ENCODE peak calls at places on chromosomes 12 and 14, in ten cellular contexts. Z is AG04449, S is astrocyte of the spinal cord, T is GM13977, D is breast epithelium, G is cardiac muscle cell, C is AG09319, B is uterus, K is nephron progenitor cell, H is suprapubic skin. V is an unnamed sample.

GRCh38 chr14:100118377-100119011 is 41.0 kb downstream of the DEGS2 start:
- DNase-seq in Z (no peak), S (no peak), T (no peak), D (no peak), G (no peak), C (no peak), B (no peak), K (no peak), H (no peak), V (no peak)

GRCh38 chr12:31773223-31773750 is 44.5 kb upstream of the AMN1 start:
- DNase-seq in Z (no peak), S (no peak), T (no peak), D (no peak), G (peak), C (no peak), B (peak), K (peak), H (no peak), V (no peak)

GRCh38 chr14:92701826-92702225 is 46.6 kb downstream of the LGMN start:
- DNase-seq in Z (no peak), S (no peak), T (no peak), D (no peak), G (no peak), C (no peak), B (no peak), K (no peak), H (no peak), V (no peak)

GRCh38 chr12:57844725-57845477 is 1.6 kb downstream of the CTDSP2 start:
- DNase-seq in Z (no peak), S (peak), T (peak), D (peak), G (peak), C (peak), B (peak), K (peak), H (peak), V (no peak)

GRCh38 chr12:19031032-19031431 is 98.5 kb upstream of the PLEKHA5 start:
- DNase-seq in Z (peak), S (peak), T (no peak), D (no peak), G (no peak), C (peak), B (no peak), K (no peak), H (no peak), V (no peak)

GRCh38 chr14:93086441-93087055 is 29.2 kb downstream of the ITPK1 start:
- DNase-seq in Z (no peak), S (no peak), T (peak), D (no peak), G (no peak), C (no peak), B (no peak), K (no peak), H (no peak), V (no peak)

GRCh38 chr14:57533214-57533613 is 39.6 kb upstream of the CCDC198 start:
- DNase-seq in Z (no peak), S (peak), T (peak), D (no peak), G (no peak), C (no peak), B (no peak), K (no peak), H (no peak), V (no peak)

GRCh38 chr12:68397566-68398158 is 65.5 kb upstream of the MDM1 start:
- DNase-seq in Z (no peak), S (no peak), T (no peak), D (no peak), G (no peak), C (no peak), B (no peak), K (no peak), H (no peak), V (no peak)

GRCh38 chr12:42213023-42213422 is 25.0 kb downstream of the YAF2 start:
- DNase-seq in Z (no peak), S (peak), T (no peak), D (no peak), G (peak), C (no peak), B (no peak), K (no peak), H (no peak), V (no peak)

GRCh38 chr12:25264862-25265261 is 14.1 kb upstream of the KRAS start:
- DNase-seq in Z (no peak), S (no peak), T (no peak), D (no peak), G (no peak), C (no peak), B (no peak), K (no peak), H (no peak), V (no peak)

GRCh38 chr14:36946872-36947271 is 225.5 kb downstream of the SLC25A21 start:
- DNase-seq in Z (no peak), S (no peak), T (no peak), D (no peak), G (no peak), C (no peak), B (no peak), K (no peak), H (no peak), V (no peak)

GRCh38 chr14:105026033-105026785 is 5.3 kb upstream of the CDCA4 start:
- DNase-seq in Z (no peak), S (peak), T (peak), D (no peak), G (no peak), C (no peak), B (no peak), K (no peak), H (no peak), V (no peak)

GRCh38 chr12:1436996-1437395 is 157.4 kb downstream of the FBXL14 start:
- DNase-seq in Z (no peak), S (no peak), T (no peak), D (no peak), G (peak), C (no peak), B (no peak), K (no peak), H (no peak), V (no peak)

GRCh38 chr14:93035917-93036651 is 79.6 kb downstream of the ITPK1 start:
- DNase-seq in Z (no peak), S (peak), T (no peak), D (no peak), G (peak), C (no peak), B (peak), K (peak), H (no peak), V (no peak)

GRCh38 chr12:59115526-59115925 is 195.2 kb upstream of the LRIG3 start:
- DNase-seq in Z (no peak), S (no peak), T (no peak), D (no peak), G (no peak), C (peak), B (no peak), K (no peak), H (no peak), V (no peak)

GRCh38 chr14:37655418-37655817 is 60.0 kb downstream of the TTC6 start:
- DNase-seq in Z (no peak), S (peak), T (no peak), D (no peak), G (no peak), C (no peak), B (no peak), K (no peak), H (no peak), V (no peak)

GRCh38 chr14:105891631-105892452 is 365.5 kb downstream of the TMEM121 start:
- DNase-seq in Z (no peak), S (no peak), T (no peak), D (peak), G (no peak), C (no peak), B (peak), K (no peak), H (peak), V (peak)

GRCh38 chr14:50318031-50318626 is 6.0 kb downstream of the DMAC2L start:
- DNase-seq in Z (no peak), S (peak), T (no peak), D (no peak), G (peak), C (no peak), B (no peak), K (no peak), H (no peak), V (no peak)

GRCh38 chr14:99604766-99605298 is 825 bp upstream of the CCDC85C start:
- DNase-seq in Z (no peak), S (peak), T (peak), D (no peak), G (peak), C (no peak), B (peak), K (peak), H (no peak), V (no peak)

GRCh38 chr12:93979189-93979588 is 169.2 kb upstream of the PLXNC1 start:
- DNase-seq in Z (no peak), S (peak), T (peak), D (no peak), G (peak), C (no peak), B (no peak), K (no peak), H (no peak), V (no peak)

GRCh38 chr14:61379639-61380184 is 58.3 kb downstream of the PRKCH start:
- DNase-seq in Z (no peak), S (no peak), T (no peak), D (no peak), G (no peak), C (no peak), B (no peak), K (no peak), H (no peak), V (no peak)

GRCh38 chr12:120276734-120277133 is 11.2 kb upstream of the PXN start:
- DNase-seq in Z (no peak), S (no peak), T (no peak), D (no peak), G (no peak), C (no peak), B (no peak), K (no peak), H (no peak), V (no peak)

GRCh38 chr12:104768033-104768432 is 190.1 kb downstream of the SLC41A2 start:
- DNase-seq in Z (no peak), S (no peak), T (no peak), D (no peak), G (no peak), C (no peak), B (no peak), K (no peak), H (no peak), V (no peak)

GRCh38 chr12:16228067-16228466 is 49.4 kb downstream of the SLC15A5 start:
- DNase-seq in Z (no peak), S (no peak), T (peak), D (no peak), G (no peak), C (no peak), B (no peak), K (no peak), H (no peak), V (no peak)

GRCh38 chr14:69921052-69921451 is 41.8 kb downstream of the SMOC1 start:
- DNase-seq in Z (no peak), S (peak), T (no peak), D (no peak), G (no peak), C (no peak), B (no peak), K (no peak), H (no peak), V (no peak)

GRCh38 chr12:51156366-51156765 is 16.6 kb downstream of the TFCP2 start:
- DNase-seq in Z (no peak), S (no peak), T (no peak), D (no peak), G (no peak), C (no peak), B (no peak), K (no peak), H (no peak), V (no peak)

GRCh38 chr14:104955396-104955770 is 22.8 kb downstream of the AHNAK2 start:
- DNase-seq in Z (no peak), S (no peak), T (no peak), D (no peak), G (no peak), C (no peak), B (no peak), K (no peak), H (no peak), V (no peak)

GRCh38 chr12:17954788-17955187 is 135.2 kb downstream of the RERGL start:
- DNase-seq in Z (no peak), S (no peak), T (no peak), D (no peak), G (no peak), C (no peak), B (no peak), K (no peak), H (no peak), V (no peak)

GRCh38 chr12:105993766-105994165 is 145.0 kb downstream of the NUAK1 start:
- DNase-seq in Z (no peak), S (no peak), T (no peak), D (no peak), G (no peak), C (no peak), B (no peak), K (no peak), H (no peak), V (no peak)

GRCh38 chr12:120388711-120389431 is 19.9 kb upstream of the MSI1 start:
- DNase-seq in Z (no peak), S (no peak), T (no peak), D (no peak), G (peak), C (no peak), B (no peak), K (peak), H (no peak), V (no peak)

GRCh38 chr14:34023824-34024767 is 73.2 kb upstream of the EGLN3 start:
- DNase-seq in Z (no peak), S (no peak), T (no peak), D (no peak), G (peak), C (no peak), B (no peak), K (no peak), H (no peak), V (no peak)

GRCh38 chr12:80262372-80263170 is 163.2 kb downstream of the OTOGL start:
- DNase-seq in Z (no peak), S (no peak), T (no peak), D (no peak), G (no peak), C (no peak), B (no peak), K (no peak), H (no peak), V (no peak)

GRCh38 chr14:73526036-73526984 is 10.6 kb upstream of the ACOT1 start:
- DNase-seq in Z (no peak), S (peak), T (no peak), D (peak), G (no peak), C (no peak), B (no peak), K (no peak), H (no peak), V (no peak)

GRCh38 chr14:21275261-21275858 is 4.5 kb upstream of the RPGRIP1 start:
- DNase-seq in Z (no peak), S (no peak), T (no peak), D (no peak), G (no peak), C (no peak), B (no peak), K (no peak), H (no peak), V (no peak)

GRCh38 chr12:53989227-53990113 is 4.5 kb downstream of the HOXC10 start:
- DNase-seq in Z (no peak), S (peak), T (peak), D (no peak), G (peak), C (peak), B (no peak), K (no peak), H (no peak), V (no peak)

GRCh38 chr12:82019533-82019932 is 260.4 kb upstream of the PPFIA2 start:
- DNase-seq in Z (no peak), S (no peak), T (no peak), D (no peak), G (no peak), C (no peak), B (no peak), K (no peak), H (no peak), V (no peak)

GRCh38 chr14:32567543-32568384 is 238.7 kb downstream of the AKAP6 start:
- DNase-seq in Z (no peak), S (peak), T (no peak), D (no peak), G (no peak), C (no peak), B (no peak), K (no peak), H (no peak), V (no peak)

GRCh38 chr12:105221588-105222325 is 14.2 kb downstream of the APPL2 start:
- DNase-seq in Z (no peak), S (no peak), T (no peak), D (no peak), G (no peak), C (no peak), B (no peak), K (no peak), H (no peak), V (no peak)

GRCh38 chr14:61516957-61517356 is 178.4 kb upstream of the HIF1A start:
- DNase-seq in Z (no peak), S (no peak), T (no peak), D (no peak), G (no peak), C (no peak), B (no peak), K (no peak), H (no peak), V (no peak)

GRCh38 chr14:94374749-94375148 is 13.7 kb downstream of the SERPINA1 start:
- DNase-seq in Z (no peak), S (no peak), T (no peak), D (no peak), G (no peak), C (no peak), B (no peak), K (no peak), H (no peak), V (no peak)

GRCh38 chr14:94373708-94374107 is 14.7 kb downstream of the SERPINA1 start:
- DNase-seq in Z (peak), S (peak), T (no peak), D (no peak), G (no peak), C (peak), B (no peak), K (no peak), H (no peak), V (no peak)

GRCh38 chr14:94368956-94369355 is 19.4 kb downstream of the SERPINA1 start:
- DNase-seq in Z (no peak), S (no peak), T (no peak), D (no peak), G (no peak), C (no peak), B (no peak), K (no peak), H (peak), V (no peak)

GRCh38 chr14:94370524-94370910 is 17.9 kb downstream of the SERPINA1 start:
- DNase-seq in Z (no peak), S (no peak), T (no peak), D (no peak), G (no peak), C (no peak), B (no peak), K (no peak), H (peak), V (no peak)

GRCh38 chr14:94372021-94372605 is 16.3 kb downstream of the SERPINA1 start:
- DNase-seq in Z (no peak), S (no peak), T (no peak), D (no peak), G (no peak), C (no peak), B (no peak), K (no peak), H (peak), V (no peak)
- TF ChIP-seq CTCF in Z (no peak), S (peak), T (no peak), D (no peak), G (no peak), C (no peak), B (no peak), K (no peak), H (no peak), V (no peak)

GRCh38 chr12:29086325-29087271 is 62.5 kb upstream of the FAR2 start:
- DNase-seq in Z (no peak), S (no peak), T (no peak), D (no peak), G (peak), C (no peak), B (no peak), K (no peak), H (no peak), V (no peak)

DNA sequence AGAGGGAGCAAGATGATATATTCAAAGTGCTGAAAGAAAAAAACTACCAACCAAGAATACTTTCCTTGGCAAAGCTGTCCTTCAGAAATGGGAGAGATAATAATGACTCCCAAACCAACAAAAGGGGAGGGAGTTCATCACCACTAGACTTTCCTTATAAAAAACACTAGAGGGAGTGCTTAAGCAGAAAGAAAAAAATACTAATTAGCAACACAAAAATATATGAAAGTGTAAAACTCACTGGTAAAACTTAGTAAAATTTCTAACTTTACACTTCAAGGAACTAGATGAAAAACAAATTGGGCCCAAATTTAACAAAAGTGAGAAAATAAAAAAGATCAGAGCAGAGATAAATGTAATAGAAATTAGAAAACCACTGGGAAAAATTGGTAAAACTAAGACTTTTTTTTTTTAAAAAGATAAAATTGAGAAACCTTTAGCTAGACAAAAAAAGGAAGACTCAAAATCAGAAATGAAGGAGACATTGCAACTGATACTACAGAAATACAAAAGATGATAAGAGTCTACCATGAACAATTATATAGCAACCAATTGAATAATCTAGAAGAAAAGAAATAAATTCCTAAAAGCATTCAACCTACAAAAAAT is 60.4 kb upstream of the FAR2 start:
- DNase-seq in Z (no peak), S (peak), T (peak), D (no peak), G (no peak), C (no peak), B (no peak), K (no peak), H (no peak), V (no peak)
- TF ChIP-seq CTCF in Z (no peak), S (peak), T (peak), D (no peak), G (peak), C (peak), B (no peak), K (peak), H (no peak), V (peak)

GRCh38 chr12:22372277-22372837 is 37.9 kb upstream of the ST8SIA1 start:
- DNase-seq in Z (no peak), S (no peak), T (no peak), D (no peak), G (no peak), C (no peak), B (no peak), K (no peak), H (no peak), V (no peak)

GRCh38 chr12:22380029-22380428 is 45.5 kb upstream of the ST8SIA1 start:
- DNase-seq in Z (no peak), S (no peak), T (no peak), D (no peak), G (no peak), C (no peak), B (no peak), K (no peak), H (no peak), V (no peak)

GRCh38 chr12:22374499-22374898 is 40.0 kb upstream of the ST8SIA1 start:
- DNase-seq in Z (no peak), S (no peak), T (no peak), D (no peak), G (no peak), C (no peak), B (no peak), K (no peak), H (no peak), V (no peak)

DNA sequence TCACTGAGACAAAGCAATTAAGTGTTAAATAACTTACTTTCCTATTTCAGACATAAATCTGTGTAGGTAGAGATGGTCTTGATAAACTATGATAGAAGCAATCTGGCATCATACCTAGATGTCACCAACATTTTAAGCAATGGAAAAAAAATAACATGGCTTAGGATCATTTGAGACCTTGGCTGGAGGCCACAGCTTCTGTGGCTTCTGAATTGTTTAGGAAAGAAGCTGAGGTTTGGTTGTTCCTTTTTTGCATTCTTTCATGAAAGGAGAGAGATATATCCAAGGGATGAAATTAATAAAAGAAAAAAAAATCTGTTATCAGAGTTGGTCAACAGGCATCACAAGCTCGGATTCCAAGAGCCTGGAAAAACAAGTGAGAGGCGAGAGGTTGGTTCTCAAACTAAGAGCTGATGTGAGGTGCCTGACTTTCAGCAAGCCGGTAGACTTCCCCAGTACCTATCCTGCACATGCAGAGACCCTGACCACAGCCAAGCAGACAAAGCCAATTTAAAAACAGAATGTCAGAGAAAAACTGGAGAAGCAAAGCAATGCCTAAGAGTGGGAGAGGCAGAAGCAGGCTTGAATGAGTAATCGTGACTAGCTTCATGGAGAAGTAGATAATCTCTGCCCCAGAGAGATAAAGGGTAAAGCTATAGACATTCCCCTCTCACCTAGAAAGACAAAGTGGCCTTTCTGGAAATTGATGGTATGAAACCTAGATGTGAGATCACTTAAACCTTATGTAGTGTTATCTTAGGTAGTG is 43.4 kb upstream of the ST8SIA1 start:
- DNase-seq in Z (no peak), S (peak), T (no peak), D (no peak), G (no peak), C (no peak), B (no peak), K (no peak), H (no peak), V (no peak)
- TF ChIP-seq CTCF in Z (no peak), S (no peak), T (no peak), D (no peak), G (no peak), C (no peak), B (no peak), K (no peak), H (no peak), V (no peak)

GRCh38 chr12:6049992-6050391 is 74.5 kb downstream of the VWF start:
- DNase-seq in Z (no peak), S (no peak), T (no peak), D (no peak), G (no peak), C (no peak), B (no peak), K (no peak), H (no peak), V (no peak)
- TF ChIP-seq CTCF in Z (no peak), S (no peak), T (no peak), D (no peak), G (no peak), C (no peak), B (no peak), K (no peak), H (no peak), V (no peak)